ENCODE peak calls at places on chromosomes 3 and 15, in ten cellular contexts. N is heart right ventricle, A is upper lobe of right lung, E is IMR-90, V is astrocyte of the spinal cord, X is mammary epithelial cell, B is fibroblast of pulmonary artery, D is AG10803, M is ovary, R is brain microvascular endothelial cell. F is an unnamed sample.

GRCh38 chr3:89955141-89955540 is 847.7 kb downstream of the EPHA3 start:
- DNase-seq in N (no peak), A (no peak), E (no peak), V (peak; percentile 16), X (no peak), B (no peak), D (no peak), M (no peak), R (no peak), F (no peak)

GRCh38 chr3:173140986-173141385 is at the start of gene SPATA16:
- DNase-seq in N (no peak), A (no peak), E (no peak), V (no peak), X (no peak), B (no peak), D (no peak), M (no peak), R (no peak), F (no peak)

GRCh38 chr15:67076147-67076843 is 10.9 kb downstream of the SMAD3 start:
- DNase-seq in N (no peak), A (no peak), E (peak; percentile 93), V (peak; percentile 87), X (peak; percentile 47), B (peak; percentile 86), D (no peak), M (no peak), R (peak; percentile 95), F (no peak)

GRCh38 chr3:45123030-45123429 is 23.1 kb downstream of the CDCP1 start:
- DNase-seq in N (no peak), A (no peak), E (peak; percentile 98), V (peak; percentile 82), X (peak; percentile 94), B (peak; percentile 90), D (peak; percentile 96), M (no peak), R (no peak), F (no peak)

GRCh38 chr3:18424213-18424861 is 802 bp downstream of the SATB1 start:
- DNase-seq in N (no peak), A (peak; percentile 62), E (no peak), V (no peak), X (no peak), B (no peak), D (no peak), M (no peak), R (no peak), F (no peak)

GRCh38 chr15:25345943-25346342 is 92.9 kb downstream of the UBE3A start:
- DNase-seq in N (peak; percentile 72), A (no peak), E (peak; percentile 4), V (peak; percentile 67), X (peak; percentile 42), B (peak; percentile 42), D (peak; percentile 53), M (no peak), R (peak; percentile 11), F (no peak)

GRCh38 chr3:57855281-57855680 is 99.2 kb downstream of the SLMAP start:
- DNase-seq in N (no peak), A (no peak), E (peak; percentile 86), V (peak; percentile 61), X (peak; percentile 45), B (peak; percentile 13), D (peak; percentile 16), M (no peak), R (peak; percentile 34), F (no peak)

GRCh38 chr3:23809294-23809693 is 3.5 kb downstream of the UBE2E1 start:
- DNase-seq in N (no peak), A (no peak), E (no peak), V (no peak), X (no peak), B (no peak), D (no peak), M (no peak), R (no peak), F (no peak)

GRCh38 chr15:48144889-48145288 is 24.1 kb downstream of the SLC24A5 start:
- DNase-seq in N (no peak), A (no peak), E (peak; percentile 23), V (no peak), X (no peak), B (peak; percentile 4), D (peak; percentile 14), M (no peak), R (peak; percentile 20), F (peak; percentile 27)

GRCh38 chr15:75887178-75887577 is 16.5 kb upstream of the FBXO22 start:
- DNase-seq in N (no peak), A (no peak), E (no peak), V (no peak), X (no peak), B (no peak), D (no peak), M (no peak), R (no peak), F (no peak)

GRCh38 chr15:48177875-48178611 is at the start of gene MYEF2:
- DNase-seq in N (peak; percentile 71), A (peak; percentile 87), E (peak; percentile 67), V (peak; percentile 75), X (peak; percentile 18), B (peak; percentile 48), D (peak; percentile 62), M (peak; percentile 34), R (peak; percentile 70), F (peak; percentile 50)

GRCh38 chr3:140586311-140586710 is 91.6 kb upstream of the TRIM42 start:
- DNase-seq in N (no peak), A (no peak), E (no peak), V (no peak), X (peak; percentile 62), B (no peak), D (no peak), M (no peak), R (no peak), F (no peak)

GRCh38 chr3:106247902-106248684 is 379.3 kb upstream of the CBLB start:
- DNase-seq in N (no peak), A (no peak), E (peak; percentile 17), V (no peak), X (no peak), B (no peak), D (peak; percentile 60), M (no peak), R (no peak), F (no peak)

GRCh38 chr15:63292771-63293170 is 15.4 kb downstream of the APH1B start:
- DNase-seq in N (no peak), A (no peak), E (peak; percentile 52), V (peak; percentile 17), X (no peak), B (peak; percentile 47), D (peak; percentile 51), M (no peak), R (peak; percentile 59), F (no peak)

GRCh38 chr15:60933914-60934885 is 294.9 kb downstream of the RORA start:
- DNase-seq in N (no peak), A (no peak), E (peak; percentile 11), V (no peak), X (peak; percentile 25), B (no peak), D (peak; percentile 66), M (no peak), R (no peak), F (no peak)

DNA sequence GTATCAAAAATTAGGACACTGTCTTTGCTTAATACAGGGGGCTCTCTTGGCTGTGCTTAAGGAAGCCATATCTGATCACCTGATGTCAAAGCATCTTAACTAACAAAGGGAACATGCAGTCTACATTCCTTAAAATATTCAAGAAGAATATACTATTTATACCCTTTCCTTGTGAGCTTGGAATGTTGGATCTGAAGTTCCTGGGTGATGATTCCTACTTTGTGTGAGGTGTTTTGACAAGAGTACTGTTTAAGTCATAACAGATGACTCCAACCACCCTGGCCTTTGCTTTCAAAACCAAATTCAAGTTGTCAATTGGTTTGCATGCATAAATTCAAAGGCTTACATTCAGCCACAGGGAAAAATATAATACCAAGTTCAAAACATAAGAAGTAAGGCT is 862.7 kb upstream of the SEMA6D start:
- DNase-seq in N (no peak), A (no peak), E (no peak), V (no peak), X (no peak), B (no peak), D (peak; percentile 8), M (no peak), R (no peak), F (no peak)
- H3K4me3 ChIP-seq in N (no peak overlapping the region), A (no peak overlapping the region), E (no peak overlapping the region), V (no peak overlapping the region), X (no peak overlapping the region), B (no peak overlapping the region), D (no peak overlapping the region), M (no peak overlapping the region), R (no peak overlapping the region), F (no peak overlapping the region)

GRCh38 chr15:92591275-92591674 is 64.3 kb downstream of the FAM174B start:
- DNase-seq in N (no peak), A (no peak), E (no peak), V (no peak), X (no peak), B (no peak), D (no peak), M (no peak), R (no peak), F (no peak)
- TF ChIP-seq CTCF in N (no peak), A (no peak), E (no peak), V (no peak), X (no peak), B (no peak), D (no peak), M (no peak), R (no peak), F (no peak)

DNA sequence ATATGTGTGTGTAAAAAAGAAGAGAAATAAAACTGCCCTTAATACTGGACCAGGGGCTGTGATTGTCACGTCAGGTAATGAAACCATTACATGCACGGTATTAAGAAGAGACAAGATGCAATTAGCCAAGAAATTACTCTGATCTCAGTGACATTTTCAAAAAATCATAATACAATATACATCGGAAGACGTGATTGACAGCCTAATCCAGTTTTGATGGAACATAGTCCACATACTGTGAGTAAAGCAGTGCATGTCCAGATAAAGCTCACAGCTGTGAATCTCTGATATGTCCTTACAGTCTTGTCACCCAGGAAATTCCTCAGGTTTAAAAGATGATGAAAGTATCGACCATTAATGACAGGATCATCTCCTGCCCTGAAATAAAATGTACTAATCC is 119.6 kb upstream of the TMCO5A start:
- DNase-seq in N (no peak), A (no peak), E (no peak), V (no peak), X (no peak), B (no peak), D (no peak), M (no peak), R (no peak), F (no peak)
- H3K4me3 ChIP-seq in N (no peak overlapping the region), A (no peak overlapping the region), E (no peak overlapping the region), V (no peak overlapping the region), X (no peak overlapping the region), B (no peak overlapping the region), D (no peak overlapping the region), M (no peak overlapping the region), R (no peak overlapping the region), F (no peak overlapping the region)

GRCh38 chr3:53919741-53920140 is 28.1 kb upstream of the SELENOK start:
- DNase-seq in N (no peak), A (no peak), E (no peak), V (no peak), X (no peak), B (no peak), D (no peak), M (no peak), R (no peak), F (no peak)

DNA sequence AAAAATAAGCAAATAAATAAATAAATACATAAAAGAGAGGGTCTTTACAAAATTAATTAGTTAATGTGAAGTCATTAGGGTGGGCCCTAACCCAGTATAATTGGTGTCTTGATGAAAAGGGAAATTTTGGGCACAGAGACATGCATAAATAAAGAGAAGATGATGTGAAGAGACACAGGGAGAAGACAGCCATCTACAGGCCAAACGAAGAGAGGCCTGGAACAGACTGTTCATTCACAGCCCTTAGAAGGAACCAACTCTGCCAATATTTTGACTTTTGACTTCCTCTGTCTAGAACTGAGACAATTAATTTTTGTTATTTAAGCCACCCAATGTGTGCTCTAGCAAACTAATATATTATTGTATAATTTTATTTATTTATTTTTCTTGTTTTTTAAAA is 29.6 kb upstream of the SELENOK start:
- DNase-seq in N (no peak), A (no peak), E (peak; percentile 8), V (no peak), X (peak; percentile 19), B (peak; percentile 24), D (peak; percentile 40), M (no peak), R (peak; percentile 6), F (no peak)
- TF ChIP-seq CTCF in N (peak; percentile 45), A (peak; percentile 38), E (peak; percentile 40), V (peak; percentile 31), X (peak; percentile 69), B (peak; percentile 56), D (peak; percentile 68), M (no peak), R (peak; percentile 49), F (peak; percentile 66)

F was measured in GM12864.